ENCODE peak calls at places on chromosomes 12 and 14, in four cellular contexts. Q, L, H and F are unnamed samples.

GRCh38 chr14:95519699-95520098 is 3.2 kb upstream of the SYNE3 start:
- DNase-seq in H (no peak), Q (no peak), L (no peak), F (peak)

GRCh38 chr14:35403085-35403396 is 1.5 kb downstream of the NFKBIA start:
- DNase-seq in Q (no peak), L (no peak), H (no peak), F (no peak)

GRCh38 chr12:53676715-53677611 is 1.1 kb upstream of the ATP5MC2 start:
- DNase-seq in L (no peak), Q (no peak), H (peak), F (no peak)

GRCh38 chr14:100903672-100904185 is at the start of gene RTL1:
- DNase-seq in Q (no peak), L (no peak), H (peak), F (peak)

GRCh38 chr12:94560416-94561221 is 89.7 kb downstream of the TMCC3 start:
- DNase-seq in Q (no peak), L (no peak), H (peak), F (no peak)

GRCh38 chr12:50070314-50071060 is 13.1 kb downstream of the ASIC1 start:
- DNase-seq in H (peak), Q (peak), L (peak), F (peak)

GRCh38 chr12:55797068-55797467 is 20.5 kb downstream of the SARNP start:
- DNase-seq in L (peak), Q (peak), H (no peak), F (peak)

GRCh38 chr12:64522316-64522715 is 70.4 kb downstream of the TBK1 start:
- DNase-seq in Q (no peak), L (no peak), H (no peak), F (no peak)

GRCh38 chr12:91381309-91381804 is 198.7 kb upstream of the DCN start:
- DNase-seq in L (no peak), H (peak), Q (no peak), F (peak)

GRCh38 chr12:123164710-123165261 is 13.9 kb upstream of the PITPNM2 start:
- DNase-seq in H (no peak), L (no peak), Q (no peak), F (no peak)

GRCh38 chr12:31650927-31651326 is 8.6 kb upstream of the ETFBKMT start:
- DNase-seq in L (no peak), H (no peak), Q (peak), F (no peak)

GRCh38 chr12:60106207-60106606 is 510.4 kb downstream of the SLC16A7 start:
- DNase-seq in L (no peak), Q (peak), H (no peak), F (no peak)
- TF ChIP-seq USF2 in L (no peak), Q (no peak), H (no peak), F (no peak)

GRCh38 chr14:99244299-99244959 is 27.6 kb downstream of the BCL11B start:
- DNase-seq in Q (no peak), H (no peak), L (no peak), F (no peak)

GRCh38 chr14:99241314-99242035 is 30.5 kb downstream of the BCL11B start:
- DNase-seq in Q (no peak), H (no peak), L (no peak), F (no peak)

GRCh38 chr14:99240512-99241313 is 31.3 kb downstream of the BCL11B start:
- DNase-seq in Q (no peak), L (no peak), H (no peak), F (no peak)

GRCh38 chr14:99242816-99243795 is 28.9 kb downstream of the BCL11B start:
- DNase-seq in H (no peak), Q (no peak), L (no peak), F (no peak)

GRCh38 chr14:99242238-99242637 is 29.8 kb downstream of the BCL11B start:
- DNase-seq in H (no peak), L (no peak), Q (no peak), F (no peak)
- TF ChIP-seq SIN3A in H (no peak), L (no peak), Q (no peak), F (no peak)

DNA sequence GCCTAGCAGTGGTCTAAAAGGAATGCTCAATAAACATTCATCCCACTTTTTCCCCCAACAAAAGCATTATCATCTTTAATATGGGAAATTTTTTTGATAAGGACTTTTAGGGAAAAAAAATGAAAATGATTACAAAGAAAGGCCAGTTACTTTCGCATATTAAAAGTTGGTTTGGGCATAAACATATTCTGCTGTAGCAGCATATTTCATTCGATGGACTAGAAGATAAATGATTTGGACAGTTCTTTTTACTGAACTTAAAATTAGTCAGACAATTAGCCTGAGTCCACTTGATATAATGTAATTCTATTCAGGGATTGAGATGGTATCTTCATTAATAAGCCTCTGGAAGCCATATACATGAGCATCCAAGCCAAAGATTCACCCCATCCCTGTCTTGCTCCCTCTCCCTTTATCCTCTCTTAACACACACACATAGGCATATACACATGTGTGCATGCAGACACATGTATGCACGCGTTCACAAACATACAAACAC is 299.1 kb downstream of the NUAK1 start:
- DNase-seq in L (no peak), Q (no peak), H (no peak), F (peak)
- TF ChIP-seq RFX5 in L (no peak), Q (no peak), H (no peak), F (no peak)

GRCh38 chr14:88989911-88990310 is 165.5 kb downstream of the TTC8 start:
- DNase-seq in Q (no peak), L (no peak), H (no peak), F (no peak)

GRCh38 chr14:88983755-88984154 is 159.3 kb downstream of the TTC8 start:
- DNase-seq in L (no peak), Q (no peak), H (no peak), F (no peak)

GRCh38 chr14:88987516-88987915 is 163.1 kb downstream of the TTC8 start:
- DNase-seq in L (no peak), H (no peak), Q (no peak), F (no peak)

GRCh38 chr14:88985654-88986053 is 161.2 kb downstream of the TTC8 start:
- DNase-seq in Q (no peak), L (no peak), H (no peak), F (peak)

DNA sequence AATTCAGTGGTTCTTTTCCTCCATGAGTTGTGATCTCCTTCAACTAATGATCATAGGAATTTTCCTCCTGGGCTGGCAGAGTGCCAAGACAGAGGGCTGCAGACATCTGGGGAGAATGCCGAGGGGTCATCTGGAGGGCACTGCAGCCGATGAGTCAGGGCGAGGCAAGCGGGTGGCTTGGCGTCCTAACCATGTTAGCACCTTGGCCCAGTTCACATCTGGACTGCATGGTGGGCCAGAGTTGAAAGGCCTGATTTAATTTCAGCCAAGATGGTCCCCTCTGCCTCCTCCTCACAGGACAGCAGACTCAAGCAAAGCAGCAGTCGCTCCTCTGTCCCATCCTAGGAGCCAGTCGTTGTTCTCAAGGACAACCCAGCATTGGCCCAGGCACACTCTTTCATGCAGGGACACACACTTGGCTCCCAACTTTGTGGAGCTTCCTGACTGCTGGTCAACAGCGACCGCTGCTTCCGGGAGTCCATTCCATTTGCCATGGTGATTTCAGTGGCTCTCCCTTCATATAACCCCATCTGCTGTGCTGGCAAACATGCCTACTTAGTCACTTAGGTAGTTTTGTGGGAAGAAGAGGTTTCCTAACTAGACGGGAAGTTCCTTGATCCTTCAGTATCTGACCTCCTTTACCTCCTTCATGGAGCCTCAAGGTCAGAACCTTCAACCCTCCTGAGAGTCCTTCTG is 161.8 kb downstream of the TTC8 start:
- DNase-seq in Q (peak), L (no peak), H (no peak), F (peak)
- TF ChIP-seq USF2 in Q (no peak), L (no peak), H (no peak), F (no peak)

DNA sequence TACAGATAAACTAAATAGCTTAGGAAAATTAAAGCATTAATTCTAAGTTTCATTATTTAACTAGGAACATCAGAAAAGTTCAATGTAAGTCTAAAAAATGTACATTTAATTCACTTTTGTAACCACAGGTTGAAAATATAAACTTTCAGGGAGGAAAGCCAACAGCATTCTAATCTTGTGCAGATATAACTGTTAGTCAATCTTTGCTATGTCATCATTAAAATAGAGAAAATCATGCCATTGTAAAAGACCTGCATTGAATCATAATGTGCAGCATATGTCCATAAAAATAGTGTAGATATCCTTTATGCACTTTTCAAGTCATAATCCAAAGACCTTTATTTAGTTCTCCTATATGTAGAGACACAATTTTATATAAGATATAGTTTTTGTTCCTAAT is 207.3 kb downstream of the ALG10B start:
- DNase-seq in Q (no peak), H (no peak), L (no peak), F (no peak)
- TF ChIP-seq SIN3A in Q (no peak), H (no peak), L (no peak), F (no peak)

GRCh38 chr14:50744242-50744641 is 76.1 kb upstream of the SAV1 start:
- DNase-seq in L (no peak), H (no peak), Q (no peak), F (no peak)
- TF ChIP-seq RFX5 in L (no peak), H (no peak), Q (no peak), F (no peak)

DNA sequence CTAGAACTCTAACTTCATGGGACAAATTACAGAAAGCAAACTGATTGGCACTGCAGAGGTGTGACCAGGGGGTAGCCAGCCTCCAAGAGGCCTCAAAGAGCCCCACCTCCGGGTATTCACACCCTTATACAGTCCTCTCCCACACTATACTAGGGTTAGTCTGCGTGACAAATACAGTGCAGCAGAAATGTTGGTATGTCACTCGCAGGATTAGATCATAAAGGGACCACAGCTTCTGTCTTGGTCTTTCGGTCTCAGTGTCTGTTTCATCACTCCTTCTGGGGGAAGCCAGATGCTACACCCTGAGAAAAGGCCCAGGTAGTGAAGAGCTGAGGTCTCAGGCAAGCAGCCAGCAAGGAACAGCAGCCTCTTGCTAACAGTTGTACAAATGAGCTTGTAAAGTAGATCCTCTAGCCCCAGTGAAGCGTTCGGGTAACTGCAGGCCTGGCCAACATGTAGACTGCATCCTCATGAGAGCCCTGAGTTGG is 68.9 kb upstream of the SAV1 start:
- DNase-seq in Q (no peak), L (no peak), H (no peak), F (no peak)
- TF ChIP-seq USF2 in Q (no peak), L (no peak), H (no peak), F (no peak)

GRCh38 chr12:101040936-101041335 is 169.1 kb downstream of the SLC5A8 start:
- DNase-seq in Q (no peak), H (no peak), L (no peak), F (no peak)
- TF ChIP-seq SIN3A in Q (no peak), H (no peak), L (no peak), F (no peak)

GRCh38 chr14:68141531-68142088 is 322.0 kb downstream of the RAD51B start:
- DNase-seq in L (no peak), H (no peak), Q (no peak), F (no peak)

GRCh38 chr14:68145036-68145435 is 325.5 kb downstream of the RAD51B start:
- DNase-seq in H (no peak), L (no peak), Q (no peak), F (no peak)

GRCh38 chr14:68144051-68144681 is 324.6 kb downstream of the RAD51B start:
- DNase-seq in L (peak), Q (peak), H (no peak), F (no peak)

GRCh38 chr14:68145539-68145938 is 326.0 kb downstream of the RAD51B start:
- DNase-seq in Q (no peak), L (no peak), H (no peak), F (no peak)

DNA sequence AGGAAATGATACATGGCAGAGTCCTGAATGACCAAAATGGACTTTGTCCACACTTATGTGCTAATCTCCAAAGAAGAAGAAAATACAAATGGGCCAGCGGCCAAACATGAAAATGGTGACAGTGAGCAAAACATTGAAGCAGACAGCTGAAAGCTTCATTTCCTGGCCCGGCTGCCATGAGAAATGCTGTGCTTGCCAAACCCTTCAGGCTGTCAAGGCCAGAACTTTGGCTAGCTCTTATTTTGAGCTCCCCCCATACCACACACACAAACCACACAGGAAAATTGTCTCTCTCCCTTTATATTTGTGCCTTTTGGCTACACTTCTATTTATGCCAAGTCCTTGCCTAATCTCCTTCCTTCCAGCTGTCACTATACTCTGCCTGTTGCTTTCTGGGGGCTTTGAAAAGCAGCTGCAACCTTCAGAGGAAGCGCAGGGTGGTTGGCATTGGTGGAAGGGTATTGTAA is 323.8 kb downstream of the RAD51B start:
- DNase-seq in Q (no peak), L (no peak), H (no peak), F (no peak)
- TF ChIP-seq RFX5 in Q (no peak), L (no peak), H (no peak), F (no peak)

GRCh38 chr12:78081590-78082314 is 251.1 kb downstream of the NAV3 start:
- DNase-seq in L (no peak), Q (no peak), H (no peak), F (no peak)
- TF ChIP-seq USF2 in L (no peak), Q (no peak), H (no peak), F (no peak)